ENCODE peak calls at places on chromosomes 4 and X, in five cellular contexts. K, P, L, Q and I are unnamed samples.

GRCh38 chr4:80926891-80927290 is 103.6 kb upstream of the BMP3 start:
- DNase-seq in K (no peak), Q (no peak), P (no peak), L (no peak), I (no peak)

GRCh38 chr4:140090215-140090731 is 63.7 kb downstream of the MAML3 start:
- DNase-seq in P (no peak), K (no peak), L (no peak), Q (no peak), I (no peak)

GRCh38 chrX:24332868-24333267 is 19.0 kb upstream of the SUPT20HL2 start:
- DNase-seq in K (no peak), P (no peak), Q (no peak), L (no peak), I (no peak)

GRCh38 chr4:168856312-168856711 is 153.7 kb downstream of the CBR4 start:
- DNase-seq in K (no peak), L (no peak), P (no peak), Q (no peak), I (no peak)

GRCh38 chrX:30812326-30812725 is 76.7 kb downstream of the TAB3 start:
- DNase-seq in L (no peak), K (no peak), Q (no peak), P (no peak), I (no peak)

GRCh38 chrX:29662759-29663503 is 552.4 kb upstream of the MAGEB2 start:
- DNase-seq in P (no peak), Q (no peak), L (no peak), K (no peak), I (no peak)

GRCh38 chr4:155692361-155692760 is 25.7 kb downstream of the GUCY1A1 start:
- DNase-seq in P (no peak), Q (no peak), K (no peak), L (no peak), I (no peak)

GRCh38 chrX:63713510-63713909 is 71.5 kb downstream of the ARHGEF9 start:
- DNase-seq in Q (no peak), K (no peak), P (no peak), L (no peak), I (no peak)

GRCh38 chr4:169305173-169305572 is 34.4 kb upstream of the SH3RF1 start:
- DNase-seq in L (no peak), P (no peak), K (no peak), Q (no peak), I (no peak)

GRCh38 chr4:172826866-172827265 is 341.7 kb upstream of the GALNT7 start:
- DNase-seq in K (no peak), L (no peak), P (no peak), Q (no peak), I (no peak)